ENCODE peak calls at places on chromosomes 3 and 15, in five cellular contexts. J is fibroblast of the aortic adventitia; L is CD4-positive, alpha-beta T cell; Q is endothelial cell; S is GM20000. A is an unnamed sample.

GRCh38 chr3:150090877-150091276 is 120.2 kb upstream of the PFN2 start:
- DNase-seq in J (no peak), L (no peak), Q (no peak), S (no peak), A (no peak)

GRCh38 chr3:61560452-61561373 is 658 bp upstream of the PTPRG start:
- DNase-seq in J (peak; percentile 87), L (no peak), Q (peak; percentile 78), S (peak; percentile 66), A (no peak)

GRCh38 chr3:169948559-169949371 is 17.8 kb upstream of the SEC62 start:
- DNase-seq in J (no peak), L (no peak), Q (no peak), S (no peak), A (no peak)

GRCh38 chr3:107704477-107704876 is 181.7 kb downstream of the BBX start:
- DNase-seq in J (no peak), L (no peak), Q (no peak), S (no peak), A (no peak)

GRCh38 chr3:197837282-197837681 is 46.2 kb downstream of the LRCH3 start:
- DNase-seq in J (no peak), L (no peak), Q (no peak), S (no peak), A (no peak)

GRCh38 chr15:100688549-100689120 is 86.2 kb downstream of the ASB7 start:
- DNase-seq in J (no peak), L (no peak), Q (no peak), S (no peak), A (no peak)

GRCh38 chr3:183300996-183301562 is 48.0 kb downstream of the B3GNT5 start:
- DNase-seq in J (no peak), L (no peak), Q (no peak), S (no peak), A (no peak)

GRCh38 chr3:195916291-195916690 is 7.9 kb upstream of the TNK2 start:
- DNase-seq in J (no peak), L (no peak), Q (no peak), S (no peak), A (no peak)

GRCh38 chr3:190384241-190384863 is 3.6 kb upstream of the CLDN16 start:
- DNase-seq in J (peak; percentile 68), L (no peak), Q (no peak), S (peak; percentile 52), A (no peak)

GRCh38 chr3:148962513-148962912 is 28.8 kb upstream of the GYG1 start:
- DNase-seq in J (peak; percentile 86), L (no peak), Q (peak; percentile 31), S (no peak), A (no peak)

GRCh38 chr3:115156255-115156654 is 9.2 kb upstream of the ZBTB20 start:
- DNase-seq in J (no peak), L (no peak), Q (no peak), S (no peak), A (no peak)

GRCh38 chr3:177098551-177098950 is 98.7 kb downstream of the TBL1XR1 start:
- DNase-seq in J (no peak), L (no peak), Q (no peak), S (no peak), A (no peak)

GRCh38 chr3:101310580-101311375 is 9.6 kb downstream of the IMPG2 start:
- DNase-seq in J (peak; percentile 92), L (no peak), Q (no peak), S (no peak), A (no peak)

GRCh38 chr15:56894601-56895000 is 23.8 kb upstream of the TCF12 start:
- DNase-seq in J (no peak), L (no peak), Q (no peak), S (no peak), A (no peak)

GRCh38 chr15:53739651-53740050 is 19.8 kb downstream of the WDR72 start:
- DNase-seq in J (no peak), L (no peak), Q (no peak), S (no peak), A (no peak)

GRCh38 chr15:92878593-92879053 is 21.5 kb upstream of the CHD2 start:
- DNase-seq in J (no peak), L (no peak), Q (no peak), S (no peak), A (no peak)

GRCh38 chr3:18379647-18380046 is 45.5 kb downstream of the SATB1 start:
- DNase-seq in J (no peak), L (no peak), Q (no peak), S (no peak), A (no peak)

GRCh38 chr3:61181874-61182273 is 69.4 kb downstream of the FHIT start:
- DNase-seq in J (peak; percentile 1), L (no peak), Q (no peak), S (peak; percentile 61), A (no peak)

GRCh38 chr3:193776626-193777025 is 183.6 kb downstream of the OPA1 start:
- DNase-seq in J (no peak), L (no peak), Q (no peak), S (peak; percentile 49), A (no peak)

GRCh38 chr15:71082803-71083202 is 32.5 kb upstream of the THSD4 start:
- DNase-seq in J (no peak), L (no peak), Q (no peak), S (no peak), A (no peak)

GRCh38 chr3:15007681-15008141 is 57.4 kb downstream of the MRPS25 start:
- DNase-seq in J (peak; percentile 92), L (no peak), Q (no peak), S (no peak), A (no peak)

GRCh38 chr15:82873000-82873680 is 63.7 kb downstream of the WHAMM start:
- DNase-seq in J (no peak), L (no peak), Q (no peak), S (no peak), A (no peak)

GRCh38 chr15:79967331-79968182 is 3.4 kb downstream of the BCL2A1 start:
- DNase-seq in J (no peak), L (no peak), Q (no peak), S (no peak), A (no peak)

GRCh38 chr3:14404396-14405119 is 2.2 kb downstream of the SLC6A6 start:
- DNase-seq in J (no peak), L (no peak), Q (no peak), S (no peak), A (no peak)

GRCh38 chr3:148873270-148873927 is 8.3 kb downstream of the CPA3 start:
- DNase-seq in J (no peak), L (no peak), Q (no peak), S (no peak), A (no peak)

GRCh38 chr3:180018588-180018987 is 18.1 kb downstream of the PEX5L start:
- DNase-seq in J (no peak), L (no peak), Q (no peak), S (peak; percentile 31), A (no peak)

GRCh38 chr3:143016321-143016972 is 15.1 kb downstream of the U2SURP start:
- DNase-seq in J (no peak), L (no peak), Q (no peak), S (no peak), A (no peak)

GRCh38 chr3:31159331-31160039 is 265.0 kb upstream of the GADL1 start:
- DNase-seq in J (peak; percentile 25), L (no peak), Q (no peak), S (no peak), A (no peak)
- TF ChIP-seq CTCF in J (no peak), L (no peak), Q (no peak), S (no peak), A (no peak)

DNA sequence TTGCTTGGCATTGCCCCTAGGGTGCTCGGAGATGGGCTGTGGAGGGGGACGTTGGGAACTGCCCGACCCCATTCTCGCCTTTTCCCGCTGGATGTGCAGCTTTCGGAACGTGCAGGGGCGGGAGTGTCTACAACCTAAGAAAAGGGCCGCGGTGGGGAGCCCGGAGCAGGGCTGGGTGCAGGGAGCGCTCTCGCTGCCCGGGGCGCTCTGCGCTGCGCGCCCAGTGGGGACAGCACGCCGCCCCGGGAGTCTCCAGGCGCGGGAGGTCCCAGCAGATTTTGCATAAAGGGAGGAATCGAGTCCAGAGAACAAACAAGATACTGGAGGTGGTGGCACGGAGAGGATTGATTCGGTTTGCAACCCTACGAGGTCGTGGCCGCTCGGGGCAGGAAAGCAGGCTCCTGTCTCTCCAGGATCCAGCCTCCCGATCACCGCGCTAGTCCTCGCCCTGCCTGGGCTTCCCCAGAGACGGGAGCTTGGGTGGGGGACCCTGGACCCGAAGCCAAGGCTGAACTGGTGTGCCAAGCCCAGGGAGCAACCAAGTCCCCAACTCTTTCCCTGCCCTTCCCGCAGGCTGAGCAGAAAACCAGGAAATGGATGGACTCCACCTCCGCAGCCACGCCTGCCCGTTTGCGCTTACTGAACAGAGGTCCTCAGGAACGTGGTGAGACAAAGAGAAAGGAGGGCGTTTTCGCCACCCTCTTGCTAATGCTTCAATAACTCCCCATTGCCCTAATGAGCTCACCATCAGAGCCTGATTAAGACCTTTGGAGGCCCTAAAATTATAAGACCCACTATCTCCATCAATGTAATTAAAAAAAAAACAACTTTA is 59.7 kb downstream of the NOX5 start:
- DNase-seq in J (peak; percentile 42), L (no peak), Q (peak; percentile 55), S (no peak), A (no peak)
- TF ChIP-seq CTCF in J (no peak), L (no peak), Q (no peak), S (no peak), A (no peak)

GRCh38 chr3:38560284-38560683 is 64.1 kb downstream of the EXOG start:
- DNase-seq in J (no peak), L (no peak), Q (no peak), S (no peak), A (no peak)
- TF ChIP-seq CTCF in J (peak; percentile 10), L (no peak), Q (peak; percentile 19), S (no peak), A (no peak)

GRCh38 chr15:43209059-43209824 is 11.6 kb downstream of the EPB42 start:
- DNase-seq in J (no peak), L (no peak), Q (peak; percentile 40), S (no peak), A (no peak)
- TF ChIP-seq CTCF in J (no peak), L (no peak), Q (no peak), S (no peak), A (no peak)

GRCh38 chr3:33834117-33834495 is 35.7 kb downstream of the PDCD6IP start:
- DNase-seq in J (no peak), L (no peak), Q (no peak), S (no peak), A (no peak)

GRCh38 chr3:33839283-33839682 is 40.9 kb downstream of the PDCD6IP start:
- DNase-seq in J (no peak), L (no peak), Q (no peak), S (no peak), A (no peak)

GRCh38 chr3:33831053-33831452 is 32.6 kb downstream of the PDCD6IP start:
- DNase-seq in J (no peak), L (no peak), Q (no peak), S (no peak), A (no peak)

GRCh38 chr3:33829720-33830119 is 31.3 kb downstream of the PDCD6IP start:
- DNase-seq in J (no peak), L (no peak), Q (no peak), S (no peak), A (no peak)

DNA sequence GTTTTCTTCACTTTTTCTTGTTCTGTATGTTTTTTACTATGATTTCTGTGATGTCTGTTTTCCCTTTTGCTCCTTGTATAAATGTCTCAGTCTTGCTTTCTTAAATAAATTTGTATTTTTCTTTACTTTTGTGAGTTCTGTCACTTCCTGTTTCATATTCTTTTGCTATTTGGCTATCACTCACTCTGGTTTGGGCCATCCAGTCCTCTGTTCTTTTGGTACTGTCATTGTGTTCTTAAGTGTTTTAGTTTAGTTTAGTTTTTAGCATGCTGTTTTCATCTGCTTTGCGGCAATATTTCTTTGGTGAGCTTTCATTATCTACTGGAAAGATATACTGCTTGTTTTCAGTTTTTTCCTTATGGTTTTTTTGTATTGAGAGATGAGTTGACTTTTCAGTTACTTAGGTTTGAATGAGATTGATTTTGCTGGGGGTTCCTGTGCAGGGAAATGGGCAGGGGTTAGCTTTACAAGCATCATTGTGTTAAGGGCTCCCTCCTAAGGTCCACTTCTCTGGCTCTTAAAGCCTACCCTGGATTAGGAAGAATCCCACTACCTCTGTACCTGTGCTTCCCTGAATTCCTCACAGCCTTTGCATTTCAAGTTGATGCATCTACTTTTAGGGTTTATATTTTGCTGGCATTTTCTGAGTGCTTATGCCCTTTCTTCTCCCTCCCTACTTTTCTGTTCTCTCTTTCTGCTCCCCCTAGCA is 35.1 kb downstream of the PDCD6IP start:
- DNase-seq in J (no peak), L (no peak), Q (no peak), S (no peak), A (no peak)
- TF ChIP-seq CTCF in J (no peak), L (no peak), Q (no peak), S (no peak), A (no peak)

A was measured in activated B cell treated with CpG ODN at 0.5 μM for 24 hours.